ENCODE peak calls at places on chromosomes 11 and 22, in four cellular contexts. J is MM.1S, M is neural progenitor cell, B is PC-3. T is an unnamed sample. For H3F3A, the result is how much of the 10 kb centered on the place peaks cover.

GRCh38 chr11:33452806-33453205 is 195.6 kb downstream of the HIPK3 start:
- DNase-seq in J (no peak), M (no peak), B (peak), T (peak)

GRCh38 chr11:11075515-11076171 is 217.8 kb upstream of the ZBED5 start:
- DNase-seq in J (no peak), M (no peak), B (peak), T (peak)

GRCh38 chr11:125663910-125664309 is 16.7 kb downstream of the ACRV1 start:
- DNase-seq in J (no peak), M (no peak), B (no peak), T (peak)

GRCh38 chr11:76667271-76667818 is 3.2 kb downstream of the LRRC32 start:
- DNase-seq in J (no peak), M (no peak), B (no peak), T (no peak)

GRCh38 chr22:47237890-47238480 is 475.5 kb downstream of the TBC1D22A start:
- DNase-seq in J (no peak), M (no peak), B (no peak), T (no peak)

GRCh38 chr11:8232849-8233606 is 30.6 kb downstream of the LMO1 start:
- DNase-seq in J (no peak), M (no peak), B (no peak), T (no peak)

GRCh38 chr22:32752326-32752725 is 49.2 kb upstream of the TIMP3 start:
- DNase-seq in J (no peak), M (no peak), B (no peak), T (peak)

GRCh38 chr22:26127126-26127525 is 42.1 kb upstream of the SEZ6L start:
- DNase-seq in J (no peak), M (no peak), B (no peak), T (no peak)

GRCh38 chr11:129728571-129728970 is 87.1 kb upstream of the TMEM45B start:
- DNase-seq in J (no peak), M (no peak), B (peak), T (no peak)

GRCh38 chr11:12803086-12803826 is 129.0 kb downstream of the TEAD1 start:
- DNase-seq in J (no peak), M (peak), B (peak), T (peak)

GRCh38 chr22:29517215-29517908 is 36.2 kb downstream of the THOC5 start:
- DNase-seq in J (no peak), M (no peak), B (no peak), T (peak)

GRCh38 chr11:68313574-68314202 is 1.3 kb downstream of the LRP5 start:
- DNase-seq in J (no peak), M (peak), B (peak), T (peak)

GRCh38 chr11:130037058-130037457 is 32.6 kb upstream of the APLP2 start:
- DNase-seq in J (no peak), M (no peak), B (peak), T (peak)

GRCh38 chr11:105045897-105046296 is 762 bp upstream of the CARD16 start:
- DNase-seq in J (no peak), M (no peak), B (no peak), T (peak)

GRCh38 chr11:65013130-65013691 is 749 bp upstream of the ARL2 start:
- DNase-seq in J (peak), M (no peak), B (peak), T (peak)

GRCh38 chr11:45045692-45046471 is 95.2 kb upstream of the TP53I11 start:
- DNase-seq in J (no peak), M (no peak), B (peak), T (peak)

GRCh38 chr11:66546966-66547661 is 411 bp downstream of the ACTN3 start:
- DNase-seq in J (no peak), M (peak), B (no peak), T (no peak)

GRCh38 chr11:125146232-125146631 is 18.3 kb upstream of the PKNOX2 start:
- DNase-seq in J (no peak), M (no peak), B (no peak), T (no peak)

GRCh38 chr22:47062126-47062525 is 299.7 kb downstream of the TBC1D22A start:
- DNase-seq in J (no peak), M (no peak), B (no peak), T (no peak)

GRCh38 chr11:70733327-70734325 is 335.3 kb downstream of the CTTN start:
- DNase-seq in J (no peak), M (no peak), B (no peak), T (no peak)

GRCh38 chr11:32034149-32034548 is 56.7 kb upstream of the RCN1 start:
- DNase-seq in J (no peak), M (no peak), B (no peak), T (peak)

GRCh38 chr11:77203901-77204755 is 76.1 kb downstream of the MYO7A start:
- DNase-seq in J (peak), M (no peak), B (no peak), T (no peak)

GRCh38 chr11:67545280-67545679 is 22.0 kb upstream of the CABP2 start:
- DNase-seq in J (no peak), M (peak), B (no peak), T (no peak)

GRCh38 chr11:70671083-70671482 is 272.8 kb downstream of the CTTN start:
- DNase-seq in J (no peak), M (no peak), B (no peak), T (no peak)

GRCh38 chr11:106990322-106990721 is 28.0 kb downstream of the GUCY1A2 start:
- DNase-seq in J (no peak), M (no peak), B (no peak), T (no peak)

GRCh38 chr11:95084509-95084908 is 5.1 kb upstream of the ENDOD1 start:
- DNase-seq in J (no peak), M (no peak), B (peak), T (peak)

GRCh38 chr22:45703758-45704157 is 32.1 kb downstream of the ATXN10 start:
- DNase-seq in J (no peak), M (peak), B (no peak), T (no peak)

GRCh38 chr11:73869234-73869949 is 7.3 kb downstream of the COA4 start:
- DNase-seq in J (peak), M (no peak), B (peak), T (peak)

GRCh38 chr22:45548991-45549736 is 46.5 kb downstream of the FBLN1 start:
- DNase-seq in J (no peak), M (peak), B (peak), T (peak)

GRCh38 chr11:43948341-43949185 is 6.1 kb downstream of the C11orf96 start:
- DNase-seq in J (no peak), M (no peak), B (no peak), T (no peak)

GRCh38 chr11:78432058-78432515 is 14.5 kb upstream of the GAB2 start:
- DNase-seq in J (peak), M (peak), B (peak), T (peak)
- H3K9ac ChIP-seq in J (no peak), M (no peak), B (no peak), T (no peak)

DNA sequence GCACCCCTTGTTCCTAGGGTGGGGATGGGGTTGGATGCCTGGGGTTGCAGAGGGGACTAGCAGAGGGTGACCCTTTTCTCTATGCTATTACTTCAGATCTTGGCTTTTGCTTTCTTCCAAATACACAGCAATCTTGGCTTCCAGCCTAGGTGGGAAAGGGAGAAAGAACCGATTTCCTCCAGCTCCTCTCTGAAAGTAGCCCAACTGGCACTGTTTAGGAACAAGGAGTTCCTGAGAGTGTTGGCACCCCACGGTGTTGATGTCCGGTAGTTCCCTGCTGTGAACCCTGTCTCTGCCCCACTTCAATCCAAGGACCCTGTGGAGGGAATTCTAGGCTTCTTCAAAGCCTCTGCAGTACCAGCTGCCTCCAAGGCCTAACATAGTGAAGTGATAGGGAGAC is 1.1 kb upstream of the SLC3A2 start:
- DNase-seq in J (no peak), M (no peak), B (no peak), T (peak)
- H3F3A ChIP-seq in J (under half), M (half or more), B (under half), T (under half)

GRCh38 chr22:37258005-37258790 is 14.1 kb upstream of the RAC2 start:
- DNase-seq in J (no peak), M (no peak), B (peak), T (no peak)
- TF ChIP-seq EZH2 in J (no peak), M (no peak), B (no peak), T (no peak)

DNA sequence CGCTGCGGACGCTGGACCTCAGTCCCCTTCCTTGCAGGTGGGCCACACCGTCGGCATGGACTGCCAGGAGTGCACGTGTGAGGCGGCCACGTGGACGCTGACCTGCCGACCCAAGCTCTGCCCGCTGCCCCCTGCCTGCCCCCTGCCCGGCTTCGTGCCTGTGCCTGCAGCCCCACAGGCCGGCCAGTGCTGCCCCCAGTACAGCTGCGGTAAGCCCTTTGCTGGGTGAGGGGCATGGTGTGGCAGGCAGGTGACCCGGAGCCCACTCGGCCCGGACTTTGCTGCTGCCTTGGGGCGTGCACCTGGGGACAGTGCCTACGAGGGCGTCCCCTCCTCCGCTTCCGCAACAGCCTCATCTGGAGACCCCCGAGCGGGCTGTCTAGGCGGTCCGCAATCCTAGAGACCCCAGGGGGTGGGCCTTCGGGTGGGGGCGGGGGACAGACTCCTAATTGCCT is 25.4 kb upstream of the MUC5B start:
- DNase-seq in J (no peak), M (no peak), B (no peak), T (no peak)
- H3K9ac ChIP-seq in J (no peak), M (no peak), B (no peak), T (no peak)

GRCh38 chr11:110679323-110679980 is 32.8 kb downstream of the ARHGAP20 start:
- DNase-seq in J (no peak), M (no peak), B (no peak), T (peak)
- H3F3A ChIP-seq in J (under half), M (under half), B (under half), T (under half)

DNA sequence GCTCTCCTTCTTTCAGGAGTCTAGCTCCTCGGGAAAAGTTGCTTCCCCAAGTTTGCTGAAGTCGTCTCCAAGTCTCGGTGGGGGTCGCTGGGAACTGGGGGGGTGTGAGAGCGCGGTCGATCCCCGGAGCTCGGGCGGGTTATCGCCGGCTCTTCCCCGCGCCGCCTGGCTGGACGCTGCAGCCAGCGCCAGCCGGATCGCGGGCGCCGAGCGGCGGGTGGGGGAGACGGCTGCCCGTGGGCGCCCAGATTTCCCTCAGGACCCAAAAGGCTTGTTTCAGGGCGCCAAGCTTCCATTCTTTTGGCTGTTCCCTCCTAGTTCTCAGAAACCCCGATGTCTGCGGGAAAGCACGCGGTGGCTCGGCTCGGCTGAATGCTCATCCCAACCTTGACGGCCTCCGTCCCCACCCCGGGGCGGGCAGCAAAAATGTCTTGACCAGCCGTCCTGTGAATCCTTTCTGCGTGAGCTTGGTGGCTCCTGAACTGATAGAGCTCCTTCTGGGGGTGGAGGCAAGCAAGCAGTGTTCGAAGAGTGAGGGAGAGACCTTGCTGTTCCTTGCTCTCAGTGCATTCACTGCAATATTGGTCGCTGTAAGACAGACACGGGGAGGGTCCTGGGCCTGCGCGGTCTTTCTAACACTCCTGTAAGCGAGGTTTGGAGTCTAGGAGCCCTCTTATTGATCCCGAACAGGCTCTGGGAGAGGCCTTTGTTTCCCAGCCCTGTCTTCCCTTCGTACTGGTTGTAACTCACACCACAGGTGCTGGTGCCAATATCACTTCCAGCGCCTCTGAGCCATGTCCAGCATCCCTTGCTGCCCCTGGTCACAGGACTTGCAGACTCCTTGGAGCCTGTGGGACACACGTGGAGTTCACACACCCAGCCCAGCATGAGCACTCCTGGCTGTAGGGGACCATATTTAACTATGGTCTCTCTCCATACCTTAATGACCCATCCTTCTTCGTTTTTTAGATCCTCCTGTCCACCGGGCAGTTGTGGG is 1.8 kb downstream of the ZBTB16 start:
- DNase-seq in J (no peak), M (peak), B (no peak), T (peak)
- TF ChIP-seq EZH2 in J (no peak), M (peak), B (peak), T (peak)

GRCh38 chr11:96333076-96333744 is 9.8 kb downstream of the MAML2 start:
- DNase-seq in J (no peak), M (no peak), B (no peak), T (peak)
- H3K9ac ChIP-seq in J (no peak), M (no peak), B (no peak), T (peak)

DNA sequence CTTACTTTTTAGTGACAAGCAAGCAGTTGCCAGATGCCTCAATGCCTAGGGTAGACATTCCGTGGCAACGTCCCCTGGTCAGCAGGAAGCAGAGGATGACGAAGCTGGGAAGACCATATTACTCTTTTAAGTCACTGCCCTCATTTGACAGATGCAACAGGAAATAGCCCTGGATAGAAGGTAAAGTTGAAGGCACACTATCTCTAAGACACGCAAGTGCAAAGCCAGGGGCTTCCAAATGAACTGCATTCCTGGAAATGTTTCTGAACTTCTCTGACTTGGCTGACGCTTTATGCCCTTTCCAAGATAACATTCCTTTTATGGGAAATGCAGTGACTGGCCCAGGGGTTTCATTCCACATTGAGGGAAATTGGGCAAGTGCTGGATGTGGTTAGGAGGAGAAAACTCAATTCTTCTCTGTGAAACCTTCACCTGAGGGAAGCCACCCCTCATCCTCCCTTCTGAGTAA is 14.7 kb downstream of the PCSK7 start:
- DNase-seq in J (no peak), M (no peak), B (no peak), T (no peak)
- H3F3A ChIP-seq in J (under half), M (under half), B (under half), T (under half)